ENCODE peak calls at places on chromosomes 16 and 17, in eight cellular contexts. One of them, this sample, is unnamed.

GRCh38 chr16:66977341-66978113 is 10.9 kb upstream of the CES4A start:
- DNase-seq in IMR-90: peak; percentile 79
- DNase-seq in A549: peak; percentile 87
- DNase-seq in K562: peak; percentile 91
- DNase-seq in HepG2: peak; percentile 82
- DNase-seq in GM12878: peak; percentile 21
- DNase-seq in SK-N-SH: peak; percentile 94
- DNase-seq in H1: peak; percentile 56
- DNase-seq in this sample: peak; percentile 60

GRCh38 chr16:57794849-57795430 is 7.4 kb downstream of the KIFC3 start:
- DNase-seq in IMR-90: no peak
- DNase-seq in A549: no peak
- DNase-seq in K562: no peak
- DNase-seq in HepG2: no peak
- DNase-seq in GM12878: no peak
- DNase-seq in SK-N-SH: no peak
- DNase-seq in H1: no peak
- DNase-seq in this sample: no peak

GRCh38 chr17:2901582-2901981 is 105.3 kb downstream of the RAP1GAP2 start:
- DNase-seq in IMR-90: no peak
- DNase-seq in A549: no peak
- DNase-seq in K562: no peak
- DNase-seq in HepG2: no peak
- DNase-seq in GM12878: no peak
- DNase-seq in SK-N-SH: peak; percentile 74
- DNase-seq in H1: no peak
- DNase-seq in this sample: no peak

GRCh38 chr16:6643083-6643686 is 689.5 kb upstream of the RBFOX1 start:
- DNase-seq in IMR-90: peak; percentile 48
- DNase-seq in A549: peak; percentile 45
- DNase-seq in K562: peak; percentile 58
- DNase-seq in HepG2: peak; percentile 31
- DNase-seq in GM12878: peak; percentile 11
- DNase-seq in SK-N-SH: peak; percentile 36
- DNase-seq in H1: no peak
- DNase-seq in this sample: no peak

GRCh38 chr16:66668777-66669444 is 27.6 kb downstream of the CMTM4 start:
- DNase-seq in IMR-90: peak; percentile 66
- DNase-seq in A549: no peak
- DNase-seq in K562: no peak
- DNase-seq in HepG2: no peak
- DNase-seq in GM12878: no peak
- DNase-seq in SK-N-SH: no peak
- DNase-seq in H1: no peak
- DNase-seq in this sample: no peak

GRCh38 chr16:27235055-27235937 is 32.0 kb downstream of the KDM8 start:
- DNase-seq in IMR-90: peak; percentile 85
- DNase-seq in A549: peak; percentile 68
- DNase-seq in K562: peak; percentile 94
- DNase-seq in HepG2: peak; percentile 60
- DNase-seq in GM12878: peak; percentile 38
- DNase-seq in SK-N-SH: peak; percentile 71
- DNase-seq in H1: no peak
- DNase-seq in this sample: peak; percentile 37

GRCh38 chr17:58121925-58122324 is 26.3 kb upstream of the OR4D1 start:
- DNase-seq in IMR-90: peak; percentile 22
- DNase-seq in A549: peak; percentile 76
- DNase-seq in K562: peak; percentile 60
- DNase-seq in HepG2: peak; percentile 56
- DNase-seq in GM12878: no peak
- DNase-seq in SK-N-SH: peak; percentile 58
- DNase-seq in H1: no peak
- DNase-seq in this sample: peak; percentile 59

GRCh38 chr17:29469251-29469650 is 79.1 kb downstream of the TAOK1 start:
- DNase-seq in IMR-90: no peak
- DNase-seq in A549: no peak
- DNase-seq in K562: no peak
- DNase-seq in HepG2: no peak
- DNase-seq in GM12878: no peak
- DNase-seq in SK-N-SH: no peak
- DNase-seq in H1: no peak
- DNase-seq in this sample: no peak

GRCh38 chr16:85164838-85165516 is 52.7 kb upstream of the CIBAR2 start:
- DNase-seq in IMR-90: no peak
- DNase-seq in A549: no peak
- DNase-seq in K562: no peak
- DNase-seq in HepG2: no peak
- DNase-seq in GM12878: no peak
- DNase-seq in SK-N-SH: no peak
- DNase-seq in H1: no peak
- DNase-seq in this sample: no peak

GRCh38 chr17:7391307-7391706 is 3.0 kb downstream of the PLSCR3 start:
- DNase-seq in IMR-90: no peak
- DNase-seq in A549: no peak
- DNase-seq in K562: no peak
- DNase-seq in HepG2: no peak
- DNase-seq in GM12878: no peak
- DNase-seq in SK-N-SH: no peak
- DNase-seq in H1: no peak
- DNase-seq in this sample: no peak

GRCh38 chr16:49341706-49342105 is 31.9 kb upstream of the C16orf78 start:
- DNase-seq in IMR-90: no peak
- DNase-seq in A549: no peak
- DNase-seq in K562: no peak
- DNase-seq in HepG2: no peak
- DNase-seq in GM12878: no peak
- DNase-seq in SK-N-SH: no peak
- DNase-seq in H1: no peak
- DNase-seq in this sample: no peak

GRCh38 chr16:80664226-80664625 is 123.4 kb downstream of the DYNLRB2 start:
- DNase-seq in IMR-90: no peak
- DNase-seq in A549: no peak
- DNase-seq in K562: no peak
- DNase-seq in HepG2: no peak
- DNase-seq in GM12878: no peak
- DNase-seq in SK-N-SH: no peak
- DNase-seq in H1: no peak
- DNase-seq in this sample: no peak

GRCh38 chr17:55285340-55286301 is 20.9 kb downstream of the HLF start:
- DNase-seq in IMR-90: peak; percentile 68
- DNase-seq in A549: peak; percentile 46
- DNase-seq in K562: no peak
- DNase-seq in HepG2: peak; percentile 99
- DNase-seq in GM12878: no peak
- DNase-seq in SK-N-SH: no peak
- DNase-seq in H1: no peak
- DNase-seq in this sample: no peak

GRCh38 chr17:22202702-22203101 is 510.4 kb downstream of the KCNJ18 start:
- DNase-seq in IMR-90: no peak
- DNase-seq in A549: no peak
- DNase-seq in K562: no peak
- DNase-seq in HepG2: no peak
- DNase-seq in GM12878: no peak
- DNase-seq in SK-N-SH: no peak
- DNase-seq in H1: no peak
- DNase-seq in this sample: no peak

DNA sequence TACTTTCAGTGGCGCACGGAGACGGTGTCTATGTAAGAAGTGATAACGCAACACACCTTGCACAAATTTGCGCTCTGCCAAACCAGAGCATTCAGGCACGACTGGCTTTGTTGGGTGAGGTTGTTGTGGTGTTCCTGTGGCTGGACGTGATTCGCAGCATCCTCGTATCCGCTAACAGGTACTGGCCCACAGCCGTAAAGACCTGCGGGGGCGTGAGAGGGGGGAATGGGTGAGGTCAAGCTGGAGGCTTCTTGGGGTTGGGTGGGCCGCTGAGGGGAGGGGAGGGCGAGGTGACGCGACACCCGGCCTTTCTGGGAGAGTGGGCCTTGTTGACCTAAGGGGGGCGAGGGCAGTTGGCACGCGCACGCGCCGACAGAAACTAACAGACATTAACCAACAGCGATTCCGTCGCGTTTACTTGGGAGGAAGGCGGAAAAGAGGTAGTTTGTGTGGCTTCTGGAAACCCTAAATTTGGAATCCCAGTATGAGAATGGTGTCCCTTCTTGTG is 510.9 kb downstream of the KCNJ18 start:
- DNase-seq in IMR-90: no peak
- DNase-seq in A549: no peak
- DNase-seq in K562: no peak
- DNase-seq in HepG2: no peak
- DNase-seq in GM12878: no peak
- DNase-seq in SK-N-SH: no peak
- DNase-seq in H1: no peak
- DNase-seq in this sample: no peak
- H3K9me3 ChIP-seq in IMR-90: peaks cover 16% of the 10 kb centered on the region
- H3K9me3 ChIP-seq in A549: no peaks in the 10 kb centered on the region
- H3K9me3 ChIP-seq in K562: no peaks in the 10 kb centered on the region
- H3K9me3 ChIP-seq in HepG2: no peaks in the 10 kb centered on the region
- H3K9me3 ChIP-seq in GM12878: no peaks in the 10 kb centered on the region
- H3K9me3 ChIP-seq in SK-N-SH: no peaks in the 10 kb centered on the region
- H3K9me3 ChIP-seq in H1: peaks cover 77% of the 10 kb centered on the region
- H3K9me3 ChIP-seq in this sample: no peaks in the 10 kb centered on the region

DNA sequence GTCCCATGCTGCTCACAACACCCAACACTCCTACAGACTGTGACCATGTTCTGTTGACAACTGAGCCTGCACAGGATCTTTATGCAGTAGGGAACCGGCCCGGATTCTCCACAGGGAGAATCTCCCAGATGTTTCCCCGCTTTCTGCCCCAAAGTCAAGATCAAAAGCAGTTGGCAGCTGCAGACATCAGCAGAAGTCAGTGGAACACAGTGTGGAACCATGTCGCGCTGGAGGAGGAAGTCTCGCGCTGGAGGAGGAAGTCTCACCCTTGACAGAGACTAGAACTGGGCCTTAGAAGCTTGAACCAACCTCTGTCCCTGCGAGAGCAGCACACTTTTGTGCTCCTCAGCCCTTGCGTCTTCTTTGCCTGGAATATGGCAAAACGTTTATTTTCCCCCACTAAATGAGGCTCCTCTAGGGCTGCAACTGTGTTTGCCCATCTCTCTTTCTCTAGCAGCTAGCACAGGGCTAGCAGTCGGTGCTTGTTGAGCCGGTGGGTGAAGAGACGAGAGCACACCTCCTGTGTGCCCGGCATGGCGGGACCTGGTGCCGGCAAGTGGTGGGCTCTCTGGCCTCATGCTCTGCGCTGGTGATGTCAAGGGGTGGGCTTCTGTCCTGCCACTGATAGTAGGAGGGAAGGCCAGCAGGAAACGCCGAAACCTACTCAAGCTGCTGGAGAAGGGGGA is 2.1 kb upstream of the MRC2 start:
- DNase-seq in IMR-90: no peak
- DNase-seq in A549: no peak
- DNase-seq in K562: no peak
- DNase-seq in HepG2: no peak
- DNase-seq in GM12878: no peak
- DNase-seq in SK-N-SH: peak; percentile 9
- DNase-seq in H1: no peak
- DNase-seq in this sample: no peak
- H3K4me2 ChIP-seq in IMR-90: no peak overlapping the region
- H3K4me2 ChIP-seq in A549: no peak overlapping the region
- H3K4me2 ChIP-seq in K562: no peak overlapping the region
- H3K4me2 ChIP-seq in HepG2: no peak overlapping the region
- H3K4me2 ChIP-seq in GM12878: no peak overlapping the region
- H3K4me2 ChIP-seq in SK-N-SH: no peak overlapping the region
- H3K4me2 ChIP-seq in H1: no peak overlapping the region
- H3K4me2 ChIP-seq in this sample: no peak overlapping the region

DNA sequence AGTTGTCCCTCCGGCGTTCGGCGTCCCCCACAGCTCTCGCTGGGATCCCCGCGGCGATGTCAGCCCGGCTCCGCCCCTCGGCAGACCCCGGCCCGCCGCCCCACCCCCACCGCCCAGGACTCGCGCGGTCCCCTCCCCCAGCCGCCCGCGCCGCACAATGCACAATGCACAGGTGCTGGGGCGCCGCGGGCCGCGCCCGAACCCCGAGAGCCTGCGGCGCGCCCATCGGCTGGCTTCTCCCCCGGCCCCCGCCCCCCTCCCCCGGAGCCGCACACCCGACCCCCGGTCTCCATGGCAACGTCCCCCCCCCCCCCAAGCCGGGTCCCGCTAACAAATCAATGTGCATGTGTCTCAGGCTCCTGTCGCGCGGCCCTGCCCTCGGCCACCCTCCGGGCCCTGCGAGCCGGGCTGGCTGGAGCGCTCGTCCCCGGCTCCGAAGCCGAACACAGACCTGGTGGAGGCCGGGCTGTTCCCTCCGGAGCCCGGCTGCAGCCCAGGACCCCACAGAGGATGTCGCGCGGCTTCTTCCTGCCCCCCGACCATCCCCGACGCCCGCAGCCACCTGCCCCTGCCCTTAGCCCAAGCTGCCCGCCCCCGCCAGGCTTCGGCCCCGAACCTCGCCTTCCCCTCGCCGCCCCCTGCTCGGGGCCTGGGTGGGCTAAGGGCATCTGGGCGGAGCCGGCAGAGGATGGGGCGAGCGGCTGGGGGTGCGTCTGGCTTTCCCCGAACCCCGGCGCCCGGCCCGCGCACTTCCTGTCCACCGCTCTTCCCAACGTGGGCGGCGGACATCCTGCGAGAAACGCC is 817 bp upstream of the CBX8 start:
- DNase-seq in IMR-90: no peak
- DNase-seq in A549: peak; percentile 56
- DNase-seq in K562: peak; percentile 68
- DNase-seq in HepG2: no peak
- DNase-seq in GM12878: no peak
- DNase-seq in SK-N-SH: peak; percentile 96
- DNase-seq in H1: no peak
- DNase-seq in this sample: no peak
- TF ChIP-seq RAD21 in IMR-90: no peak
- TF ChIP-seq RAD21 in A549: no peak
- TF ChIP-seq RAD21 in K562: no peak
- TF ChIP-seq RAD21 in HepG2: no peak
- TF ChIP-seq RAD21 in GM12878: no peak
- TF ChIP-seq RAD21 in SK-N-SH: no peak
- TF ChIP-seq RAD21 in H1: no peak
- TF ChIP-seq RAD21 in this sample: no peak

GRCh38 chr16:35200662-35201061 is 1741.2 kb downstream of the TP53TG3F start:
- DNase-seq in IMR-90: no peak
- DNase-seq in A549: no peak
- DNase-seq in K562: no peak
- DNase-seq in HepG2: no peak
- DNase-seq in GM12878: no peak
- DNase-seq in SK-N-SH: no peak
- DNase-seq in H1: no peak
- DNase-seq in this sample: no peak
- H3K9me3 ChIP-seq in IMR-90: peaks cover 26% of the 10 kb centered on the region
- H3K9me3 ChIP-seq in A549: no peaks in the 10 kb centered on the region
- H3K9me3 ChIP-seq in K562: no peaks in the 10 kb centered on the region
- H3K9me3 ChIP-seq in HepG2: peaks cover 68% of the 10 kb centered on the region
- H3K9me3 ChIP-seq in GM12878: no peaks in the 10 kb centered on the region
- H3K9me3 ChIP-seq in SK-N-SH: no peaks in the 10 kb centered on the region
- H3K9me3 ChIP-seq in H1: peaks cover 88% of the 10 kb centered on the region
- H3K9me3 ChIP-seq in this sample: peaks cover 5% of the 10 kb centered on the region